ENCODE peak calls at places on chromosomes 4 and X, in eight cellular contexts. S is esophagus squamous epithelium; G is transverse colon; Q is tibial nerve; O is tibial artery; A is aorta; D is effector memory CD4-positive, alpha-beta T cell; L is IMR-90. U is an unnamed sample. For H3K4me1, the result is how much of the 10 kb centered on the place peaks cover.

GRCh38 chr4:142267101-142267500 is 579.0 kb downstream of the INPP4B start:
- DNase-seq in O (no peak), A (no peak), D (no peak), S (no peak), G (no peak), L (no peak), Q (no peak), U (no peak)

GRCh38 chr4:89992744-89993143 is 98.1 kb downstream of the MMRN1 start:
- DNase-seq in O (no peak), D (no peak), L (no peak), A (no peak), Q (no peak), S (no peak), G (no peak), U (no peak)

GRCh38 chr4:175947117-175947722 is 118.4 kb upstream of the WDR17 start:
- DNase-seq in A (no peak), S (no peak), D (no peak), Q (no peak), L (peak), O (no peak), G (no peak), U (no peak)

GRCh38 chr4:134722306-134722705 is 520.7 kb upstream of the PABPC4L start:
- DNase-seq in L (no peak), S (no peak), O (no peak), G (no peak), D (no peak), A (no peak), Q (no peak), U (no peak)

GRCh38 chrX:107935664-107936433 is 46.3 kb downstream of the TEX13B start:
- DNase-seq in S (no peak), O (no peak), L (no peak), G (no peak), A (no peak), D (no peak), Q (no peak), U (no peak)

GRCh38 chrX:20477836-20478532 is 211.3 kb upstream of the RPS6KA3 start:
- DNase-seq in D (no peak), O (no peak), G (peak), A (no peak), L (no peak), Q (no peak), S (no peak), U (peak)

GRCh38 chrX:18888281-18888680 is 95.6 kb downstream of the PHKA2 start:
- DNase-seq in O (no peak), D (no peak), A (no peak), L (no peak), Q (no peak), G (no peak), S (no peak), U (no peak)

GRCh38 chr4:47662975-47663374 is 174.9 kb downstream of the CORIN start:
- DNase-seq in S (no peak), L (no peak), G (no peak), Q (no peak), D (no peak), O (no peak), A (no peak), U (peak)

GRCh38 chr4:164350086-164350485 is 403.8 kb upstream of the SMIM31 start:
- DNase-seq in Q (no peak), D (no peak), L (peak), S (no peak), A (no peak), G (no peak), O (no peak), U (no peak)

GRCh38 chr4:91243132-91243531 is 1060.6 kb upstream of the GRID2 start:
- DNase-seq in L (no peak), S (no peak), Q (no peak), A (peak), D (no peak), O (no peak), G (no peak), U (no peak)

GRCh38 chrX:40248822-40249221 is 151.1 kb upstream of the BCOR start:
- DNase-seq in D (no peak), S (no peak), Q (no peak), A (no peak), L (no peak), G (no peak), O (no peak), U (no peak)

GRCh38 chr4:86973668-86974067 is 38.9 kb downstream of the AFF1 start:
- DNase-seq in O (no peak), A (no peak), G (no peak), D (no peak), L (no peak), S (no peak), Q (no peak), U (no peak)
- H3K4me1 ChIP-seq in O (under half), A (under half), G (under half), D (under half), L (under half), S (under half), Q (under half), U (under half)

GRCh38 chr4:152356428-152357034 is 179.4 kb downstream of the FBXW7 start:
- DNase-seq in O (no peak), L (peak), D (no peak), A (no peak), Q (no peak), S (no peak), G (no peak), U (no peak)
- H3K4me1 ChIP-seq in O (under half), L (under half), D (under half), A (under half), Q (under half), S (under half), G (under half), U (under half)

GRCh38 chr4:112894480-112894879 is 155.0 kb upstream of the ANK2 start:
- DNase-seq in O (no peak), G (no peak), S (no peak), Q (no peak), L (no peak), D (no peak), A (no peak), U (no peak)

GRCh38 chr4:112895785-112896184 is 153.7 kb upstream of the ANK2 start:
- DNase-seq in S (no peak), O (no peak), Q (no peak), G (no peak), A (no peak), D (no peak), L (no peak), U (no peak)

GRCh38 chr4:112897548-112897947 is 151.9 kb upstream of the ANK2 start:
- DNase-seq in G (no peak), S (no peak), Q (no peak), O (no peak), A (no peak), D (no peak), L (no peak), U (no peak)

GRCh38 chr4:112894951-112895350 is 154.5 kb upstream of the ANK2 start:
- DNase-seq in O (no peak), L (no peak), Q (no peak), S (no peak), G (no peak), D (no peak), A (no peak), U (no peak)

GRCh38 chr4:112896326-112896892 is 153.0 kb upstream of the ANK2 start:
- DNase-seq in O (no peak), G (no peak), S (no peak), Q (no peak), A (no peak), D (no peak), L (no peak), U (no peak)
- H3K4me1 ChIP-seq in O (under half), G (under half), S (under half), Q (under half), A (under half), D (under half), L (under half), U (under half)

GRCh38 chr4:38620025-38620424 is 44.0 kb upstream of the KLF3 start:
- DNase-seq in D (no peak), A (no peak), Q (no peak), O (no peak), L (no peak), S (no peak), G (no peak), U (no peak)

GRCh38 chr4:38623260-38623659 is 40.7 kb upstream of the KLF3 start:
- DNase-seq in Q (no peak), L (no peak), O (no peak), A (no peak), S (no peak), D (no peak), G (no peak), U (no peak)

GRCh38 chr4:38621004-38621684 is 42.9 kb upstream of the KLF3 start:
- DNase-seq in O (no peak), A (no peak), D (no peak), G (peak), S (no peak), Q (no peak), L (peak), U (peak)

GRCh38 chr4:38620527-38620926 is 43.5 kb upstream of the KLF3 start:
- DNase-seq in A (no peak), Q (no peak), S (no peak), G (no peak), O (no peak), D (no peak), L (no peak), U (no peak)

DNA sequence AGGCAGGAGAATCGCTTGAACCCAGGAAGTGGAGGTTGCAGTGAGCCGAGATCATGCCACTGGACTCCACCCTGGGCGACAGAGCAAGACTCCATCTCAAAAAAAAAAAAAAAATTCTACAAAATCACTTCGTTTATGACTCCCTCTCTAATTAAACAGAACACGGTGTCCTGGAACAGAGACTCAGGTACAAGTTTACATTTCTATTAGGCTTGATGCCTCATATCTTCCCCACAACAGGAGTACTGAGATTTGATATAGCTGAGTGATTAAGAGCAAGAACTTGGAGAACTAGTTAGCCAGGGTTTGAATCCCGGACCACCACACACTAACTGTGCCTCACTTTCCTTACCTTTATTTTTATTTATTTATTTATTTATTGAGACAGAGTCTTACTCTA is 42.2 kb upstream of the KLF3 start:
- DNase-seq in S (no peak), L (no peak), D (no peak), G (peak), A (no peak), Q (no peak), O (no peak), U (no peak)
- H3K4me1 ChIP-seq in S (under half), L (under half), D (under half), G (under half), A (under half), Q (under half), O (under half), U (under half)

DNA sequence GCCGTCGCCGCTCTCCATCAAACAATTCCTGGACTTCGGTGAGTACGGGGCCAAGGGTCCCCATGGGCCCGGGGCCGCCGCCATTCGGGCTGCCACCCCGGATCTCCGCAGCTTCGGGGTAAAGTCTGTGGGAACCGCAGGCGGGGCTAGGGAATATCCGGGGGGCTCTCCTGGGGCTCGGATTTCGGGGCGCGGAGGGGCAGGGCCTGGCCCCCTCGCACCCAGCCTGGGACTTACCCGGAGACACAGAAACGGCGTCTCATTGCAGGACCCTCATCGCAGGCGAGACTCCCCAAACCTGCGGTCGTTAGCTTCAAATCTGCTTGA is 401 bp downstream of the PDK3 start:
- DNase-seq in Q (no peak), A (no peak), L (no peak), G (no peak), D (peak), S (no peak), O (no peak), U (no peak)
- H3K4me1 ChIP-seq in Q (under half), A (under half), L (under half), G (under half), D (under half), S (under half), O (under half), U (under half)

GRCh38 chr4:3283916-3284315 is 8.9 kb upstream of the RGS12 start:
- DNase-seq in O (no peak), S (no peak), A (no peak), Q (no peak), G (no peak), D (no peak), L (no peak), U (no peak)

GRCh38 chr4:3285558-3286334 is 7.1 kb upstream of the RGS12 start:
- DNase-seq in O (peak), L (peak), A (peak), D (no peak), S (no peak), Q (no peak), G (peak), U (peak)

GRCh38 chr4:3286335-3287175 is 6.3 kb upstream of the RGS12 start:
- DNase-seq in O (peak), G (no peak), Q (no peak), S (no peak), L (no peak), D (no peak), A (no peak), U (no peak)

GRCh38 chr4:3283483-3283882 is 9.3 kb upstream of the RGS12 start:
- DNase-seq in L (no peak), O (no peak), S (no peak), D (no peak), G (no peak), Q (no peak), A (no peak), U (no peak)

DNA sequence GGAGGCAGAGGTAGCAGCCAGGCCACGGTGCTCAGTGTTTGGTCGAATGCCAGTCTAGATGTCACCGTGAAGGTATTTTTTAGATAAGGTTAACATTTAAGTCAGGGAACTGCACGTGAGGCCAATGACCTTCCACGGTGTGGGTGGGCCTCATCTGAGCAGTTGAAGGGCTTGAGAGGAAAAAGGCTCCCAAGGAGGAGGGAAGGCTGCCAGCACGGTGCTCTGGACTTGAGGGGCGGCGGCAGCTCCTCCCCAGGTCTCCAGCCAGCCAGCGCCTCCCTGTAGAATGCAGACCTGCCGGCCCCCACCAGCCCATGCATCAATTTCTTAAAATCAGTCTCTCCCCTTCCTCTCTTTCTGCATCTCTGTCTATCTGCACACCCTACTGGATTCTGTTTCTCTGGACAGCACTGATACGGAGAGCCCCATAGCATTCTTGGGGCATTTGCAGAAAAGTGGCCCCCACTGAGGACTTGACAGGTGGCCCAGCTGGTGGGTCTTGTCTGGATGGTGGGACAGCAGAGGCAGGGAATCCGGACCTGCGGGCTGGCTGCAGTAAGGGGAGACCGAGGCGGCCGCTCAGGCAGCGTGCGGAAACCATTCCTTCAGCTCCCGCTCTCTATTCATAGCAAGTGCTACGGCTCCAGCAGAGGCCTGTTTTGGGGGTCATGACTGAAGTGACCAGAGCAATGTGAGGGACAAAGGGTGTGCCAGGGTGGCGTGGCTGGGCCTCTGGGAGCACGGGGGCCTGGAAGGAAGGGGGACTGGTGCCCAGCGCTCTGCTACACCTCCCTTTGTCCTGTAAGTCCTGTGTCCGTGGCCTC is 7.9 kb upstream of the RGS12 start:
- DNase-seq in D (no peak), G (no peak), S (no peak), L (no peak), A (no peak), Q (no peak), O (no peak), U (no peak)
- H3K4me1 ChIP-seq in D (under half), G (under half), S (under half), L (under half), A (under half), Q (under half), O (under half), U (under half)

GRCh38 chrX:24148118-24148517 is 1.4 kb upstream of the ZFX start:
- DNase-seq in G (no peak), S (no peak), L (peak), O (no peak), A (no peak), D (no peak), Q (no peak), U (no peak)
- H3K4me1 ChIP-seq in G (under half), S (under half), L (under half), O (under half), A (under half), D (under half), Q (under half), U (under half)

GRCh38 chr4:74108457-74109115 is 9.6 kb upstream of the CXCL2 start:
- DNase-seq in D (no peak), G (no peak), L (no peak), A (no peak), S (no peak), Q (no peak), O (no peak), U (no peak)
- H3K4me1 ChIP-seq in D (under half), G (under half), L (under half), A (under half), S (under half), Q (under half), O (half or more), U (under half)

U was measured in mucosa of descending colon.